ENCODE peak calls at places on chromosomes 12 and 14, in six cellular contexts. N is K562; E is A549; B is CD8-positive, alpha-beta T cell; H is heart left ventricle; C is psoas muscle. Q is an unnamed sample.

GRCh38 chr12:53480425-53481107 is 18.7 kb downstream of the MAP3K12 start:
- DNase-seq in N (no peak), E (no peak), B (no peak), H (no peak), C (no peak), Q (no peak)

GRCh38 chr12:104171785-104172563 is 34.0 kb upstream of the NFYB start:
- DNase-seq in N (peak), E (no peak), B (no peak), H (no peak), C (no peak), Q (peak)

GRCh38 chr12:227923-228845 is 14.2 kb upstream of the SLC6A12 start:
- DNase-seq in N (no peak), E (no peak), B (no peak), H (no peak), C (no peak), Q (no peak)

GRCh38 chr14:32224731-32225377 is 21.8 kb upstream of the RNU6-8 start:
- DNase-seq in N (peak), E (peak), B (no peak), H (peak), C (peak), Q (no peak)

GRCh38 chr12:107011519-107011918 is 24.6 kb upstream of the MTERF2 start:
- DNase-seq in N (no peak), E (no peak), B (no peak), H (no peak), C (no peak), Q (no peak)

GRCh38 chr14:67263499-67264149 is 22.4 kb downstream of the PALS1 start:
- DNase-seq in N (no peak), E (no peak), B (no peak), H (no peak), C (no peak), Q (no peak)

GRCh38 chr12:59398164-59398563 is 197.7 kb upstream of the SLC16A7 start:
- DNase-seq in N (no peak), E (no peak), B (no peak), H (no peak), C (no peak), Q (no peak)

GRCh38 chr12:69985656-69986055 is 160.6 kb downstream of the MYRFL start:
- DNase-seq in N (peak), E (peak), B (no peak), H (no peak), C (no peak), Q (no peak)

GRCh38 chr14:29926228-29926627 is 1.4 kb downstream of the PRKD1 start:
- DNase-seq in N (no peak), E (no peak), B (no peak), H (no peak), C (no peak), Q (no peak)

GRCh38 chr12:25811656-25812126 is 146.8 kb upstream of the RASSF8 start:
- DNase-seq in N (no peak), E (peak), B (no peak), H (no peak), C (no peak), Q (no peak)

GRCh38 chr14:78412475-78412874 is 242.3 kb downstream of the NRXN3 start:
- DNase-seq in N (no peak), E (no peak), B (no peak), H (no peak), C (no peak), Q (no peak)

GRCh38 chr12:10584415-10584814 is 29.0 kb downstream of the MAGOHB start:
- DNase-seq in N (no peak), E (no peak), B (no peak), H (no peak), C (no peak), Q (no peak)

GRCh38 chr12:52014567-52015392 is 8.0 kb downstream of the TAMALIN start:
- DNase-seq in N (no peak), E (no peak), B (no peak), H (no peak), C (peak), Q (peak)

GRCh38 chr12:48996794-48997718 is 2.1 kb downstream of the DDN start:
- DNase-seq in N (peak), E (peak), B (no peak), H (peak), C (peak), Q (peak)

GRCh38 chr12:78703820-78704525 is 160.6 kb upstream of the SYT1 start:
- DNase-seq in N (no peak), E (peak), B (no peak), H (no peak), C (no peak), Q (no peak)

GRCh38 chr12:62724285-62724684 is 210.7 kb downstream of the PPM1H start:
- DNase-seq in N (no peak), E (no peak), B (no peak), H (no peak), C (no peak), Q (no peak)

GRCh38 chr12:65685514-65685913 is 138.8 kb upstream of the HMGA2 start:
- DNase-seq in N (peak), E (no peak), B (no peak), H (no peak), C (no peak), Q (no peak)

GRCh38 chr14:95862243-95862642 is 14.4 kb upstream of the TUNAR start:
- DNase-seq in N (no peak), E (no peak), B (no peak), H (no peak), C (no peak), Q (no peak)

GRCh38 chr14:23572841-23573240 is 5.2 kb upstream of the AP1G2 start:
- DNase-seq in N (no peak), E (no peak), B (no peak), H (no peak), C (no peak), Q (no peak)

GRCh38 chr12:125070117-125070516 is 4.9 kb downstream of the AACS start:
- DNase-seq in N (no peak), E (no peak), B (no peak), H (no peak), C (no peak), Q (no peak)

GRCh38 chr12:62764251-62764650 is 170.7 kb downstream of the PPM1H start:
- DNase-seq in N (no peak), E (no peak), B (no peak), H (no peak), C (no peak), Q (no peak)

GRCh38 chr14:26377150-26377549 is 220.7 kb downstream of the NOVA1 start:
- DNase-seq in N (no peak), E (no peak), B (no peak), H (no peak), C (no peak), Q (no peak)

GRCh38 chr12:15601210-15601800 is 187.9 kb downstream of the EPS8 start:
- DNase-seq in N (no peak), E (peak), B (no peak), H (no peak), C (no peak), Q (no peak)

GRCh38 chr14:100522616-100523021 is 64.6 kb downstream of the BEGAIN start:
- DNase-seq in N (no peak), E (no peak), B (no peak), H (no peak), C (no peak), Q (peak)

GRCh38 chr14:71267691-71268090 is 360.4 kb downstream of the PCNX1 start:
- DNase-seq in N (no peak), E (no peak), B (no peak), H (no peak), C (no peak), Q (no peak)
- H3K27ac ChIP-seq in N (no peak), E (no peak), B (no peak), H (no peak), C (no peak), Q (no peak)

DNA sequence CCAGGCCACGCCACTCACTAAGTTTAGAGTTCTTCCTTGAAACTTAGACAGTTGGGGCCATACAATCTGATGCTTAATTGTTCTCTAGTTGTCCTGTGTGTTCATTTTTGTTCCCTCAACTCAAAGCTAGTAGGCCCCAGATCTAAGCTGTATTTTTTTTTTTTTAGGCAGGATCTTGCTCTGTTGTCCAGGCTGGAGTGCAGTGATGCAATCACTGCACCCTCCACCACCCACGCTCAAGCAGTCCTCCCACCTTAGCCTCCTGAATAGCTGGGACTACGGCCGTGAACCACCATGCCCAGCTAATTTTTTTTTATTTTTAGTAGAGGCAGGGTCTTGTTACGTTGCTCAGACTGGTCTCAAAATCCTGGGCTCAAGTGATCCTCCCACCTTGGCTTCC is 7.5 kb downstream of the TNFRSF1A start:
- DNase-seq in N (no peak), E (no peak), B (no peak), H (no peak), C (no peak), Q (no peak)
- H3K27ac ChIP-seq in N (no peak), E (peak), B (no peak), H (peak), C (peak), Q (peak)

GRCh38 chr14:61573321-61573720 is 122.0 kb upstream of the HIF1A start:
- DNase-seq in N (no peak), E (no peak), B (no peak), H (no peak), C (no peak), Q (no peak)
- H3K27ac ChIP-seq in N (no peak), E (peak), B (no peak), H (no peak), C (no peak), Q (peak)

GRCh38 chr12:11829764-11830194 is 180.3 kb downstream of the ETV6 start:
- DNase-seq in N (no peak), E (no peak), B (no peak), H (no peak), C (no peak), Q (no peak)

GRCh38 chr12:11832100-11832499 is 182.6 kb downstream of the ETV6 start:
- DNase-seq in N (no peak), E (no peak), B (no peak), H (no peak), C (no peak), Q (no peak)

GRCh38 chr12:11833174-11833895 is 183.9 kb downstream of the ETV6 start:
- DNase-seq in N (no peak), E (no peak), B (no peak), H (no peak), C (no peak), Q (peak)

GRCh38 chr12:11827096-11827841 is 177.8 kb downstream of the ETV6 start:
- DNase-seq in N (peak), E (no peak), B (no peak), H (no peak), C (no peak), Q (peak)

DNA sequence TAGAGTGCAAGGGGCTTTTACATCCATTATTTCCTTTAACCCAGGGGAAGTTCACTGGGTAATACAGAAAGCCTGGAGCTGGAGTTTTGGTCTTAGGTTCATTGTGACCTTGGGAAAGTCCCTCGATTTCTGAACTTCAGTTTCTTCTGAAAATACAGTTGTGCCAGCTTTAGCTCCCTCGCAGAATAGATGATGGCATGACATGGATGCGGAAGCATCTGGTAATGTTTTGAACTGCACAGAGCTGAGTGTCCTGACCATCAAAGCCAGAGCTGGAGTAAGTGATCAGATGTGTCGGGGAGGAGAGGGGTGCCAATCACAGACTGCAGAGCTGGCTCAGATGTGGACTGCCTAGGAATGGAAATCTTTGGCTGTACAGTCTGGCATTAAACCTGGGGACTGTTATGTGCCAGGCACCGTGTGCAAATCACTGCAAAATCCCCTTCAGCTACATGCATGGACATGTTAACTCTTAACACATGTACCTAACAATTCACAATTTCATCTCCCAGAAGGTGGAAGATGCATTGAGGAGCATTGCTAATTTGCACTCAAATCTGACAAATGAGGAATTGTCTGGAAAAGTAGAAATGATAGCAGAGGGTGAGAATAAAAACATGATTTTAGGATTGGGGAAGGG is 180.9 kb downstream of the ETV6 start:
- DNase-seq in N (no peak), E (no peak), B (no peak), H (no peak), C (no peak), Q (no peak)
- H3K27ac ChIP-seq in N (no peak), E (peak), B (no peak), H (peak), C (no peak), Q (peak)